ENCODE peak calls at places on chromosomes 7 and 10, in nine cellular contexts. Z, F, A, D, B, T, Y, J and S are unnamed samples.

GRCh38 chr7:149414745-149415390 is 46.0 kb downstream of the ZNF777 start:
- DNase-seq in F (peak; percentile 79), Z (no peak), T (peak; percentile 73), D (peak; percentile 84), Y (peak; percentile 88), A (peak; percentile 80), J (peak; percentile 42), B (peak; percentile 90), S (no peak)

GRCh38 chr7:17236161-17236560 is 62.3 kb upstream of the AHR start:
- DNase-seq in Y (no peak), A (no peak), Z (no peak), J (no peak), D (no peak), T (no peak), F (no peak), B (no peak), S (no peak)

GRCh38 chr10:84850826-84851225 is 522.4 kb downstream of the CCSER2 start:
- DNase-seq in Y (no peak), F (no peak), B (no peak), J (no peak), A (no peak), Z (no peak), T (no peak), D (no peak), S (no peak)

GRCh38 chr7:16083931-16084330 is 337.4 kb downstream of the CRPPA start:
- DNase-seq in J (peak; percentile 13), F (no peak), Z (no peak), A (no peak), B (peak; percentile 14), T (no peak), D (peak; percentile 49), Y (no peak), S (no peak)

GRCh38 chr10:120511165-120511564 is 54.1 kb downstream of the PLPP4 start:
- DNase-seq in J (no peak), A (no peak), B (no peak), T (no peak), Z (no peak), F (no peak), Y (no peak), D (peak; percentile 94), S (no peak)

GRCh38 chr10:77629775-77630565 is 7.6 kb downstream of the KCNMA1 start:
- DNase-seq in A (peak; percentile 79), Z (no peak), D (no peak), Y (no peak), T (no peak), B (no peak), J (no peak), F (no peak), S (no peak)

GRCh38 chr7:13829914-13830603 is 159.4 kb downstream of the ETV1 start:
- DNase-seq in T (no peak), Z (no peak), Y (no peak), A (peak; percentile 79), J (no peak), F (peak; percentile 16), B (no peak), D (peak; percentile 51), S (no peak)

GRCh38 chr7:151789380-151789947 is 87.5 kb downstream of the PRKAG2 start:
- DNase-seq in Y (no peak), D (no peak), Z (no peak), J (no peak), T (no peak), A (no peak), B (no peak), F (no peak), S (no peak)

GRCh38 chr10:34397324-34397723 is 417.8 kb downstream of the PARD3 start:
- DNase-seq in F (no peak), J (no peak), D (peak; percentile 75), T (no peak), Y (no peak), A (peak; percentile 50), B (no peak), Z (no peak), S (no peak)

GRCh38 chr10:71685554-71686202 is 33.9 kb downstream of the C10orf105 start:
- DNase-seq in Z (no peak), B (no peak), D (no peak), Y (peak; percentile 25), F (no peak), J (no peak), A (no peak), T (no peak), S (no peak)

GRCh38 chr10:98528166-98528784 is 81.5 kb upstream of the HPS1 start:
- DNase-seq in A (peak; percentile 65), B (no peak), D (no peak), Z (no peak), Y (no peak), T (no peak), J (no peak), F (no peak), S (no peak)

GRCh38 chr7:147197006-147197405 is 1080.4 kb downstream of the CNTNAP2 start:
- DNase-seq in D (no peak), T (no peak), B (no peak), F (no peak), Z (no peak), Y (no peak), A (no peak), J (no peak), S (peak; percentile 60)

GRCh38 chr7:144835166-144835611 is 664 bp downstream of the TPK1 start:
- DNase-seq in A (peak; percentile 72), Z (peak; percentile 54), T (no peak), Y (peak; percentile 48), F (peak; percentile 42), J (no peak), B (peak; percentile 59), D (peak; percentile 57), S (peak; percentile 54)

GRCh38 chr7:3042301-3042700 is 1.4 kb downstream of the CARD11 start:
- DNase-seq in Z (no peak), Y (no peak), B (no peak), F (no peak), D (no peak), T (no peak), J (no peak), A (no peak), S (no peak)
- H3K4me3 ChIP-seq in Z (peak overlapping the region; percentile 82), Y (no peak overlapping the region), B (peak overlapping the region; percentile 91), F (no peak overlapping the region), D (no peak overlapping the region), T (no peak overlapping the region), J (no peak overlapping the region), A (no peak overlapping the region), S (peak overlapping the region; percentile 64)

GRCh38 chr7:157021071-157021891 is 10.8 kb upstream of the MNX1 start:
- DNase-seq in J (no peak), A (no peak), Y (peak; percentile 74), T (no peak), D (no peak), Z (no peak), B (peak; percentile 60), F (no peak), S (no peak)

GRCh38 chr7:157019718-157020451 is 9.4 kb upstream of the MNX1 start:
- DNase-seq in T (no peak), A (no peak), F (peak; percentile 3), Z (no peak), J (no peak), Y (peak; percentile 43), B (peak; percentile 42), D (no peak), S (no peak)

GRCh38 chr7:157018997-157019591 is 8.6 kb upstream of the MNX1 start:
- DNase-seq in B (peak; percentile 79), Z (no peak), A (no peak), J (no peak), T (no peak), Y (peak; percentile 41), F (peak; percentile 16), D (no peak), S (no peak)

GRCh38 chr7:157021893-157022680 is 11.6 kb upstream of the MNX1 start:
- DNase-seq in T (no peak), Y (peak; percentile 42), J (no peak), Z (no peak), D (no peak), B (peak; percentile 53), A (no peak), F (no peak), S (no peak)

DNA sequence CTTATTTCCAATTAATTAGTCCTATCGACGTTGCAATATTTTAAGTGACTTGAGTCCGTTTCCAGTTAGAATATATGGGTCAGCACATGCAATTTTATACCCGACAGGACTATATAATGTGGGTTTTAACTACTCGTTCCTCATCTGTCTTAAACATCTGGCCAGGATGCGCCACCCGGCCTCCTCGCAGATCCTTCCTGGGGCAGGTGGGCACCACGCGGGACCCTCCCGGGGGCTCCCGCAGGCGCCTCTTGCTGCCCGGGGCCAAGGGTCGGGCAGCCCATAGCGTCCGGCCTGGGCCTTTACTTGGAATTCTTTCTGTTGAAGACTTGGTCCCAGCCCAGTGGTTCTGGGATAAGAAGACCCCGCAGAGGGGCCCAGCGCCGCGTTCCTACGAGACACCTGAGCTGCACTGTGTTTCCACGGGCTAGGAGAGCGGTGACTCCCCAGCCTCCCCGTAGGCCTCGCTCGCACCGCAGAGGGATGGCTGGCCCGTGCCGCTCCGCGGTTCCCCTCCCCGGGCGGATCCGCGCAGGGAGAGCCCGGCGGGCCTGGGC is 10.1 kb upstream of the MNX1 start:
- DNase-seq in T (no peak), Y (peak; percentile 57), F (peak; percentile 5), J (no peak), A (no peak), Z (no peak), B (peak; percentile 56), D (no peak), S (no peak)
- H2AFZ ChIP-seq in T (peak overlapping the region; percentile 65), Y (no peak overlapping the region), F (peak overlapping the region; percentile 42), J (no peak overlapping the region), A (no peak overlapping the region), Z (no peak overlapping the region), B (peak overlapping the region; percentile 74), D (no peak overlapping the region), S (no peak overlapping the region)

GRCh38 chr7:94295805-94296204 is 98.9 kb upstream of the COL1A2 start:
- DNase-seq in T (no peak), A (peak; percentile 82), D (peak; percentile 81), B (no peak), J (no peak), F (peak; percentile 66), Z (no peak), Y (no peak), S (no peak)
- H3K4me3 ChIP-seq in T (no peak overlapping the region), A (peak overlapping the region; percentile 76), D (peak overlapping the region; percentile 36), B (no peak overlapping the region), J (no peak overlapping the region), F (no peak overlapping the region), Z (no peak overlapping the region), Y (no peak overlapping the region), S (no peak overlapping the region)

GRCh38 chr7:29567174-29567573 is 3.5 kb downstream of the PRR15 start:
- DNase-seq in A (no peak), Y (no peak), D (no peak), T (no peak), Z (no peak), B (no peak), F (peak; percentile 38), J (no peak), S (no peak)

GRCh38 chr7:29564455-29565185 is 985 bp downstream of the PRR15 start:
- DNase-seq in Z (no peak), J (peak; percentile 59), F (peak; percentile 74), A (peak; percentile 54), D (peak; percentile 62), Y (peak; percentile 70), B (peak; percentile 66), T (no peak), S (peak; percentile 89)

GRCh38 chr7:29565186-29565540 is 1.5 kb downstream of the PRR15 start:
- DNase-seq in Y (no peak), J (no peak), A (no peak), T (no peak), F (no peak), Z (no peak), B (peak; percentile 16), D (no peak), S (no peak)

GRCh38 chr7:29565982-29566746 is 2.5 kb downstream of the PRR15 start:
- DNase-seq in Z (no peak), J (no peak), A (no peak), F (no peak), D (peak; percentile 4), Y (no peak), B (peak; percentile 70), T (no peak), S (no peak)

GRCh38 chr7:29565634-29565981 is 2.0 kb downstream of the PRR15 start:
- DNase-seq in F (no peak), Z (no peak), Y (no peak), T (no peak), J (no peak), A (no peak), B (no peak), D (no peak), S (no peak)
- H2AFZ ChIP-seq in F (no peak overlapping the region), Z (no peak overlapping the region), Y (no peak overlapping the region), T (no peak overlapping the region), J (peak overlapping the region; percentile 73), A (no peak overlapping the region), B (no peak overlapping the region), D (no peak overlapping the region), S (no peak overlapping the region)